ENCODE peak calls at places on chromosomes 7 and 10, in ten cellular contexts. Q, K, I, O, S, T, W, H, U and X are unnamed samples.

GRCh38 chr10:33258951-33259350 is 75.5 kb downstream of the NRP1 start:
- DNase-seq in K (no peak), S (no peak), H (peak), Q (peak), W (peak), U (no peak), T (no peak), O (no peak), I (peak), X (no peak)

GRCh38 chr7:15291707-15292106 is 270.1 kb downstream of the AGMO start:
- DNase-seq in T (no peak), U (peak), I (no peak), S (no peak), Q (no peak), K (no peak), O (no peak), W (no peak), H (no peak), X (no peak)

GRCh38 chr10:75771606-75772005 is 340.2 kb downstream of the LRMDA start:
- DNase-seq in U (no peak), H (no peak), O (no peak), I (no peak), S (no peak), K (no peak), Q (no peak), T (no peak), W (no peak), X (no peak)

GRCh38 chr7:30411173-30411572 is 67.4 kb downstream of the NOD1 start:
- DNase-seq in S (no peak), Q (no peak), U (no peak), H (no peak), O (no peak), I (no peak), W (no peak), T (no peak), K (peak), X (no peak)

GRCh38 chr7:37320840-37321468 is 127.7 kb downstream of the ELMO1 start:
- DNase-seq in S (no peak), T (no peak), W (no peak), H (peak), Q (no peak), I (peak), K (no peak), U (no peak), O (no peak), X (no peak)

GRCh38 chr10:119120413-119120867 is 16.5 kb downstream of the DENND10 start:
- DNase-seq in H (peak), U (no peak), Q (no peak), I (peak), K (no peak), O (no peak), S (no peak), W (peak), T (no peak), X (no peak)

GRCh38 chr7:20033621-20034200 is 183.5 kb downstream of the MACC1 start:
- DNase-seq in S (no peak), U (no peak), O (peak), I (peak), T (no peak), Q (peak), W (peak), K (peak), H (no peak), X (no peak)

GRCh38 chr7:158357898-158358821 is 229.5 kb downstream of the PTPRN2 start:
- DNase-seq in S (no peak), K (no peak), H (no peak), O (no peak), W (no peak), Q (no peak), U (no peak), I (no peak), T (no peak), X (no peak)